ENCODE peak calls at places on chromosomes 16 and 17, in ten cellular contexts. E is aorta; M is left ventricle myocardium inferior; N is right cardiac atrium; A is lung; B is OCI-LY7; H is left lung; X is T-helper 17 cell; P is endothelial cell of umbilical vein; J is CD4-positive, alpha-beta memory T cell. D is an unnamed sample. For H3K9me3, the result is how much of the 10 kb centered on the place peaks cover.

GRCh38 chr17:36920032-36921000 is 17.0 kb upstream of the LHX1 start:
- DNase-seq in E (no peak), M (no peak), N (no peak), A (no peak), B (no peak), H (no peak), X (no peak), P (no peak), J (no peak), D (no peak)

GRCh38 chr16:19833581-19833980 is 51.1 kb downstream of the GPRC5B start:
- DNase-seq in E (no peak), M (no peak), N (no peak), A (no peak), B (no peak), H (no peak), X (no peak), P (no peak), J (no peak), D (no peak)

GRCh38 chr16:2761472-2761871 is 9.0 kb downstream of the SRRM2 start:
- DNase-seq in E (peak), M (no peak), N (peak), A (no peak), B (no peak), H (no peak), X (no peak), P (no peak), J (no peak), D (no peak)

GRCh38 chr16:66212426-66212825 is 154.1 kb upstream of the CDH5 start:
- DNase-seq in E (no peak), M (no peak), N (no peak), A (peak), B (no peak), H (no peak), X (no peak), P (no peak), J (no peak), D (no peak)

GRCh38 chr16:67015317-67015731 is 13.6 kb upstream of the CBFB start:
- DNase-seq in E (no peak), M (no peak), N (no peak), A (no peak), B (no peak), H (no peak), X (no peak), P (no peak), J (no peak), D (no peak)

GRCh38 chr17:56785396-56785795 is 48.3 kb downstream of the C17orf67 start:
- DNase-seq in E (no peak), M (no peak), N (no peak), A (no peak), B (no peak), H (no peak), X (no peak), P (no peak), J (no peak), D (no peak)

GRCh38 chr17:64006361-64007088 is 8.4 kb downstream of the PRR29 start:
- DNase-seq in E (peak), M (peak), N (peak), A (no peak), B (no peak), H (no peak), X (no peak), P (peak), J (no peak), D (no peak)

GRCh38 chr16:65268331-65268730 is 146.5 kb upstream of the CDH11 start:
- DNase-seq in E (no peak), M (no peak), N (no peak), A (no peak), B (no peak), H (no peak), X (no peak), P (peak), J (no peak), D (no peak)

GRCh38 chr17:77354420-77354720 is 213.6 kb downstream of the SEC14L1 start:
- DNase-seq in E (no peak), M (no peak), N (no peak), A (no peak), B (no peak), H (no peak), X (no peak), P (no peak), J (no peak), D (no peak)

GRCh38 chr16:55478827-55479559 is at the start of gene MMP2:
- DNase-seq in E (peak), M (peak), N (peak), A (peak), B (no peak), H (peak), X (no peak), P (peak), J (no peak), D (peak)

GRCh38 chr17:80152057-80152831 is 5.3 kb upstream of the EIF4A3 start:
- DNase-seq in E (no peak), M (no peak), N (no peak), A (no peak), B (peak), H (no peak), X (no peak), P (no peak), J (no peak), D (peak)

GRCh38 chr16:4935231-4935855 is 1.6 kb downstream of the PPL start:
- DNase-seq in E (peak), M (peak), N (peak), A (peak), B (no peak), H (peak), X (no peak), P (no peak), J (no peak), D (peak)

GRCh38 chr17:6755731-6756184 is at the start of gene XAF1:
- DNase-seq in E (peak), M (peak), N (peak), A (peak), B (peak), H (peak), X (no peak), P (peak), J (peak), D (peak)

GRCh38 chr17:33858121-33858520 is 397.0 kb upstream of the CCL2 start:
- DNase-seq in E (no peak), M (no peak), N (no peak), A (no peak), B (no peak), H (no peak), X (no peak), P (no peak), J (no peak), D (no peak)

GRCh38 chr17:22142091-22142490 is 449.8 kb downstream of the KCNJ18 start:
- DNase-seq in E (no peak), M (no peak), N (no peak), A (no peak), B (no peak), H (no peak), X (no peak), P (no peak), J (no peak), D (no peak)
- H3K9me3 ChIP-seq in E (under half), M (under half), N (under half), A (under half), B (under half), H (under half), X (under half), P (under half), J (under half), D (under half)

DNA sequence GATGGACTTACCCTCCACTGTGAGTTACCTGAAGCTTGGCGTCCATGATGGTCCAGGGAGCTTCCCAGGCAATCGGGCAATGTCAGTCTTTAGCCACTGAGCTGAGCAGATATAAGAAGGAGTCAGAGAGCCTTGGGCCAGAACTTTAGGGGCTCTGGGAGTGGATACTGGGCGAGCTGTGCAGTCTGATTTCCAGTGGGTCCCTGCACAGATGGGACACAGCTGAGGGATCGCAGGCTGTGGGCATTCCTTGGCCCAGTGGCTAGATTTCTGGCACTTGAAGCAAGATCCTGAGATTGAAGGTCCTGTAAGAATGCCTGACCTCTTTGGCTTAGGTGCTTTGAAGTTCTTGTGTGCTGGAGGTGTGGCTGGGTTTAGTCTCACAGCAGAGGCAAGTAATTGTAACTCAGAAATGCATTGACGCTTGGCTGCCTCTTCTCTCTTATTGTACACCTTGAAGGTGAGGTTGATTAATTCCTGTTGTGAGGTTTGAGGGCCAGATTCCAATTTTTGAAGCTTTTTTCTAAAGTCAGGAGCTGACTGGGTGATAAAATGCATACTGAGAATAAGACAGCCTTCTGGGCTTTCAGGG is 2283.8 kb downstream of the TP53TG3F start:
- DNase-seq in E (no peak), M (no peak), N (no peak), A (peak), B (no peak), H (no peak), X (no peak), P (no peak), J (no peak), D (no peak)
- H3K9me3 ChIP-seq in E (under half), M (under half), N (under half), A (under half), B (under half), H (half or more), X (under half), P (under half), J (under half), D (under half)

GRCh38 chr17:41116292-41116691 is 1.9 kb downstream of the KRTAP4-11 start:
- DNase-seq in E (no peak), M (no peak), N (no peak), A (no peak), B (peak), H (no peak), X (no peak), P (no peak), J (no peak), D (no peak)

GRCh38 chr17:41107941-41108445 is 2.8 kb downstream of the KRTAP4-9 start:
- DNase-seq in E (no peak), M (no peak), N (no peak), A (no peak), B (no peak), H (no peak), X (no peak), P (no peak), J (no peak), D (no peak)

DNA sequence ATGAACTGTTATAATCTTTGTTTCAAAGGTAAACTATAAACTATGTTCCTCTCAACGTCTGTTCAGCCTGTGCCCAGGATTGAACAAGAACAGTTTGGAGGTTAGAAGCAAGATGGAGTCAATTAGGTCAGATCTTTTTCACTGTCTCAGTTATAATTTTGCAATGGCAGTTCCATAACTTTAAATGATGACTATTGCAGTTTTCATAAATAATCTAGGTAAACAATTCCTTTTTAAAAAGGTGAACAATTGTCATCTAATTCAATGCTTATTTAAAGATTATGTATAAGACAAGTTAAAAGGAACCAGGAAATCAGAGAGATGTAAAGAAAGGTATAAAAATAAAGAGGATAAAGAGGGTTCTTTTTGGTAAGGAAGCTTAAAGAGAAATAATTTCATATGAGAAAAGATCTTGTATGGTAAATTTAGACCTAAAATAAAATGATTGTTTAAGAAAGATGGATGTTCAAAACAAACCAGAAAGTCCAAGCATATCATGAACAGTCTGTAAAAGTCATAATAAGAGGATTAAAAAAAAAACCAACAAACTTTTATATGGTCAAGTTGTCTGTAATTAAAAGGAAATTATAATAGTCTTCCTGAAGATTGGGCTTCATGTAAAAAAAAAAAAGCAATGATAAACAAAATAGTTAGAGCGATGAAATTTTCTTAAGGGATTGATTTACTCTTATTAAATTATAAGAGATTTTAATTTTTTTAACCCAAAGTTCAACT is 6.1 kb downstream of the KRTAP4-9 start:
- DNase-seq in E (no peak), M (no peak), N (no peak), A (no peak), B (no peak), H (no peak), X (no peak), P (no peak), J (no peak), D (no peak)
- H3K9me3 ChIP-seq in E (under half), M (under half), N (under half), A (under half), B (under half), H (under half), X (under half), P (under half), J (under half), D (under half)

GRCh38 chr17:5183410-5183793 is 8.3 kb downstream of the ZNF594 start:
- DNase-seq in E (no peak), M (no peak), N (no peak), A (no peak), B (no peak), H (no peak), X (no peak), P (no peak), J (no peak), D (no peak)

GRCh38 chr17:5181509-5182305 is 10.0 kb downstream of the ZNF594 start:
- DNase-seq in E (no peak), M (no peak), N (no peak), A (no peak), B (no peak), H (no peak), X (no peak), P (no peak), J (no peak), D (no peak)

GRCh38 chr17:5179003-5179402 is 12.7 kb downstream of the ZNF594 start:
- DNase-seq in E (no peak), M (no peak), N (no peak), A (no peak), B (no peak), H (no peak), X (no peak), P (no peak), J (no peak), D (no peak)

GRCh38 chr17:5184284-5184683 is 7.4 kb downstream of the ZNF594 start:
- DNase-seq in E (no peak), M (no peak), N (no peak), A (no peak), B (no peak), H (no peak), X (no peak), P (no peak), J (peak), D (no peak)

DNA sequence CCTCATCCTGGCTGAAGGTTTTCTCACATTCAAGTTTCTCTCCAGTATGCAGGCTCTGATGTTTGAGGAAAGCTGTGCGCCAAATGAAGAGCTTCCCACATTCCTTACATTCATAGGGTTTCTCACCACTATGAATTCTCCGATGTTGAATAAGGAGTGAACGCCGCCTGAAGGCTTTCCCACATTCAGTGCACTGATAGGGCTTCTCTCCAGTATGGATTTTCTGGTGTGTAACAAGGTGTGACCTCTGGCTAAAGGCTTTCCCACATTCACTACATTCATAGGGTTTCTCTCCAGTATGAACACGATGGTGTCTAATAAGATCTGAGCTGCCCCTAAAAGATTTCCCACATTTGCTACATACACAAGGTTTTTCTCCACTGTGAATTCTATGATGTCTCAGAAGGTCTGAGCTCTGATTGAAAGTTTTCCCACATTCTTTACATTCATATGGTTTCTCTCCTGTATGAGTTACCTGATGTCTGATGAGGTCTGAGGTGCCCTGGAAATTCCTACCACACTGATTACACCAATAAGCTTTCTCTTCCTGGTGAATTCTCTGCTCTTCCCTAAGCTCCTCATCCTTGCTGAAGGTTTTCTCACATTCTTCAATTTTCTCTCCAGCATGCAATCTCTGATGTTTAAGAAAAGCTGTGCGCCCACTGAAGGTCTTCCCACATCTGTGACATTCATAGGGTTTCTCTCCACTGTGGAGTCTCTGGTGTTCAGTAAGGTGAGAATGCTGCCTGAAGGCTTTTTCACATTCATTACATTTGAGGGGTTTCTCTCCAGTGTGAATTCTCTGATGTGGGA is 8.9 kb downstream of the ZNF594 start:
- DNase-seq in E (no peak), M (no peak), N (no peak), A (no peak), B (no peak), H (no peak), X (no peak), P (no peak), J (no peak), D (no peak)
- H3K9me3 ChIP-seq in E (under half), M (half or more), N (under half), A (under half), B (under half), H (half or more), X (under half), P (under half), J (under half), D (under half)

GRCh38 chr17:58666858-58667267 is 25.0 kb downstream of the TEX14 start:
- DNase-seq in E (peak), M (peak), N (peak), A (peak), B (no peak), H (peak), X (no peak), P (peak), J (peak), D (peak)

GRCh38 chr17:58660621-58661020 is 31.2 kb downstream of the TEX14 start:
- DNase-seq in E (no peak), M (no peak), N (no peak), A (no peak), B (no peak), H (no peak), X (no peak), P (no peak), J (no peak), D (no peak)

GRCh38 chr17:58665946-58666857 is 25.6 kb downstream of the TEX14 start:
- DNase-seq in E (no peak), M (no peak), N (no peak), A (no peak), B (no peak), H (no peak), X (no peak), P (peak), J (no peak), D (no peak)

GRCh38 chr17:58658804-58659713 is 32.8 kb downstream of the TEX14 start:
- DNase-seq in E (peak), M (peak), N (peak), A (peak), B (peak), H (no peak), X (peak), P (peak), J (peak), D (peak)

GRCh38 chr17:58661499-58661898 is 30.3 kb downstream of the TEX14 start:
- DNase-seq in E (no peak), M (no peak), N (no peak), A (no peak), B (no peak), H (no peak), X (no peak), P (no peak), J (no peak), D (no peak)
- H3K9me3 ChIP-seq in E (under half), M (under half), N (under half), A (under half), B (under half), H (under half), X (under half), P (under half), J (under half), D (under half)

DNA sequence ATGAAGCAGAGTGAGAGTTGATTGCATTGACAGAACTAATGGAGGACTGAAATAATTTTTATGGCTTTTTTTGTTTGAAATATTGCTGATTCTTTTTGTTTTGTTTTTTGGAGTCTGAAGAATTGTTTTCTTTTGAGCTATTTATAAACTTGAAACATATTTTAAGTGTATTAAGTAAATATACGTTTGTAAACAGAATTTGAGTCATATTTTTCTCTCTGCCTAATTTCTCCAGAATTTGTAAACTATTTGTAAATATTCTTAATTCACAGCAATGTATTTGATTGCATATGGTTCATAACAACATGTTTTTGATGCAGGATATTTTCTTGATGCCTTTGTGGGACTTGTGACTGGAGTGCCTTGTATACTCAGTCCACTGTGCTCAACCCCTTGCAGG is 50.7 kb downstream of the SLFN11 start:
- DNase-seq in E (no peak), M (no peak), N (no peak), A (no peak), B (no peak), H (no peak), X (no peak), P (no peak), J (no peak), D (no peak)
- H3K9me3 ChIP-seq in E (under half), M (under half), N (under half), A (under half), B (under half), H (under half), X (under half), P (under half), J (under half), D (under half)

DNA sequence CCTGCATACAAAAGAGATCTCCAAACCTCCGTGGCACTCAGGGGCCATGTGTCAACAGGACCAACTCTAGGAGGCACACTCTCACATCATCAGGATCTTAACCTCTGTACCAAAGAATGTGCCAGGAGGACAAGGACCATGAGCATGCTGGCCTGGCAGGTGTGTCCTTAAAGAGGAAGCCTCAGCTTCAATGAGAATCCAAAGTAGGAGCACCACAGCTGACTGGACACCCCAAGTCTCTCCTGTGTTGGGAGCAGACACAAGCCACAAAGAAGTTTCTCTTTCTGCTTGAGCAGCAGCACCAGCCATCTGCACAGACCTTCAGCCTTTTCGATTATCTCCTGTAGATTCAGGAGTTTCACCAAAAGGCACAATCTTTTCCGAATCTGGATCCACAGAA is 1734.5 kb downstream of the TP53TG3F start:
- DNase-seq in E (no peak), M (no peak), N (no peak), A (no peak), B (no peak), H (no peak), X (no peak), P (no peak), J (no peak), D (no peak)
- H3K9me3 ChIP-seq in E (under half), M (under half), N (under half), A (under half), B (under half), H (under half), X (under half), P (under half), J (under half), D (under half)

GRCh38 chr17:51351890-51352289 is 91.5 kb downstream of the UTP18 start:
- DNase-seq in E (peak), M (peak), N (peak), A (no peak), B (no peak), H (no peak), X (no peak), P (no peak), J (no peak), D (peak)
- H3K9me3 ChIP-seq in E (under half), M (under half), N (under half), A (under half), B (under half), H (under half), X (under half), P (under half), J (under half), D (under half)

D was measured in ovary.